ENCODE peak calls at places on chromosomes 6 and 20, in five cellular contexts. G is breast epithelium, I is AG04450, C is fibroblast of mammary gland, Z is mesothelial cell of epicardium. T is an unnamed sample.

GRCh38 chr6:20096506-20096905 is 115.8 kb downstream of the MBOAT1 start:
- DNase-seq in Z (no peak), I (no peak), C (no peak), G (no peak), T (no peak)

GRCh38 chr20:32325706-32326506 is 32.2 kb upstream of the ASXL1 start:
- DNase-seq in G (no peak), C (peak), I (no peak), Z (no peak), T (no peak)

GRCh38 chr20:13898012-13898612 is 92.3 kb downstream of the SEL1L2 start:
- DNase-seq in I (no peak), C (peak), Z (no peak), G (no peak), T (no peak)

GRCh38 chr6:82396964-82397761 is 33.5 kb downstream of the TPBG start:
- DNase-seq in C (peak), I (peak), G (no peak), Z (no peak), T (no peak)

GRCh38 chr6:31366693-31367470 is 9.9 kb upstream of the HLA-B start:
- DNase-seq in Z (peak), G (peak), I (peak), C (peak), T (peak)

GRCh38 chr20:53621482-53622246 is 28.0 kb upstream of the ZNF217 start:
- DNase-seq in Z (peak), G (peak), C (peak), I (no peak), T (no peak)

GRCh38 chr20:55095745-55096450 is 620.5 kb downstream of the DOK5 start:
- DNase-seq in G (no peak), I (no peak), C (no peak), Z (no peak), T (no peak)

GRCh38 chr6:74277749-74278148 is 581.7 kb downstream of the CD109 start:
- DNase-seq in I (no peak), C (no peak), Z (peak), G (peak), T (no peak)

GRCh38 chr6:28105286-28105685 is 19.1 kb upstream of the ZSCAN16 start:
- DNase-seq in Z (no peak), G (no peak), C (peak), I (no peak), T (no peak)

GRCh38 chr20:44810391-44811149 is at the start of gene RIMS4:
- DNase-seq in I (no peak), C (no peak), Z (peak), G (no peak), T (peak)

GRCh38 chr6:10463491-10464481 is 48.9 kb upstream of the TFAP2A start:
- DNase-seq in I (no peak), Z (no peak), G (no peak), C (no peak), T (no peak)

GRCh38 chr6:156963712-156964700 is 186.8 kb downstream of the ARID1B start:
- DNase-seq in C (peak), I (no peak), G (no peak), Z (no peak), T (no peak)

GRCh38 chr6:149212892-149213786 is 104.4 kb upstream of the TAB2 start:
- DNase-seq in Z (no peak), G (no peak), I (no peak), C (no peak), T (no peak)

GRCh38 chr20:49877254-49877990 is 37.9 kb downstream of the SPATA2 start:
- DNase-seq in Z (no peak), I (no peak), G (no peak), C (no peak), T (no peak)

GRCh38 chr6:55569638-55570037 is 9.4 kb downstream of the HMGCLL1 start:
- DNase-seq in C (no peak), G (no peak), I (no peak), Z (no peak), T (no peak)

GRCh38 chr6:112877134-112878100 is 530.3 kb downstream of the RFPL4B start:
- DNase-seq in Z (no peak), C (peak), G (no peak), I (peak), T (no peak)

GRCh38 chr6:159858259-159858658 is 32.5 kb upstream of the MAS1 start:
- DNase-seq in Z (no peak), I (no peak), C (no peak), G (no peak), T (no peak)

GRCh38 chr20:4153251-4153650 is 137.9 kb upstream of the RNF24 start:
- DNase-seq in Z (no peak), G (no peak), C (no peak), I (no peak), T (no peak)

GRCh38 chr20:8225658-8226057 is 93.6 kb downstream of the PLCB1 start:
- DNase-seq in G (no peak), I (no peak), Z (no peak), C (no peak), T (no peak)

GRCh38 chr20:42366626-42367025 is 748.4 kb upstream of the CHD6 start:
- DNase-seq in Z (no peak), I (no peak), C (no peak), G (no peak), T (no peak)

GRCh38 chr6:119978274-119978889 is 628.8 kb upstream of the MAN1A1 start:
- DNase-seq in C (peak), Z (no peak), I (no peak), G (no peak), T (no peak)

GRCh38 chr6:34201455-34202098 is 35.1 kb upstream of the HMGA1 start:
- DNase-seq in I (no peak), Z (no peak), C (peak), G (no peak), T (no peak)

GRCh38 chr6:31729515-31729978 is 448 bp upstream of the DDAH2 start:
- DNase-seq in Z (peak), I (peak), C (peak), G (peak), T (peak)

GRCh38 chr6:52560462-52560861 is 16.4 kb downstream of the TRAM2 start:
- DNase-seq in I (no peak), C (peak), G (no peak), Z (no peak), T (no peak)

GRCh38 chr20:44537993-44538392 is 16.1 kb upstream of the SERINC3 start:
- DNase-seq in Z (no peak), C (no peak), I (no peak), G (no peak), T (no peak)

GRCh38 chr6:53358440-53359087 is 9.8 kb upstream of the ELOVL5 start:
- DNase-seq in G (no peak), I (no peak), Z (no peak), C (no peak), T (no peak)

GRCh38 chr6:85920782-85921181 is 278.1 kb upstream of the SYNCRIP start:
- DNase-seq in G (peak), Z (no peak), I (no peak), C (no peak), T (no peak)

GRCh38 chr6:28005975-28006374 is 48.9 kb downstream of the OR2B6 start:
- DNase-seq in I (no peak), C (no peak), Z (no peak), G (no peak), T (no peak)

GRCh38 chr20:687468-688203 is 12.0 kb upstream of the SCRT2 start:
- DNase-seq in G (no peak), Z (no peak), C (no peak), I (no peak), T (no peak)

GRCh38 chr6:27836080-27836782 is 76.0 kb downstream of the OR2B2 start:
- DNase-seq in G (no peak), C (no peak), Z (no peak), I (no peak), T (no peak)

GRCh38 chr6:91539451-91539850 is 952.6 kb upstream of the MAP3K7 start:
- DNase-seq in G (no peak), C (no peak), I (no peak), Z (no peak), T (no peak)

GRCh38 chr6:845581-845980 is 152.6 kb upstream of the EXOC2 start:
- DNase-seq in C (no peak), Z (no peak), I (no peak), G (no peak), T (no peak)

GRCh38 chr6:137095651-137096238 is 51.0 kb upstream of the IL20RA start:
- DNase-seq in C (no peak), I (no peak), G (no peak), Z (no peak), T (no peak)

GRCh38 chr6:21201181-21201580 is 392.4 kb upstream of the SOX4 start:
- DNase-seq in Z (no peak), I (no peak), G (no peak), C (no peak), T (no peak)

GRCh38 chr20:62822788-62823651 is 6.2 kb downstream of the COL9A3 start:
- DNase-seq in I (no peak), C (peak), Z (no peak), G (no peak), T (peak)
- TF ChIP-seq CTCF in I (peak), C (peak), Z (no peak), G (no peak), T (peak)

GRCh38 chr6:158223926-158224325 is 55.8 kb downstream of the GTF2H5 start:
- DNase-seq in G (no peak), C (no peak), I (no peak), Z (no peak), T (no peak)

GRCh38 chr6:158230967-158231550 is 62.9 kb downstream of the GTF2H5 start:
- DNase-seq in Z (no peak), G (no peak), I (no peak), C (no peak), T (no peak)

GRCh38 chr6:158229823-158230222 is 61.7 kb downstream of the GTF2H5 start:
- DNase-seq in I (no peak), G (no peak), C (no peak), Z (no peak), T (no peak)

GRCh38 chr6:158225767-158226166 is 57.6 kb downstream of the GTF2H5 start:
- DNase-seq in G (no peak), I (no peak), Z (no peak), C (no peak), T (no peak)

DNA sequence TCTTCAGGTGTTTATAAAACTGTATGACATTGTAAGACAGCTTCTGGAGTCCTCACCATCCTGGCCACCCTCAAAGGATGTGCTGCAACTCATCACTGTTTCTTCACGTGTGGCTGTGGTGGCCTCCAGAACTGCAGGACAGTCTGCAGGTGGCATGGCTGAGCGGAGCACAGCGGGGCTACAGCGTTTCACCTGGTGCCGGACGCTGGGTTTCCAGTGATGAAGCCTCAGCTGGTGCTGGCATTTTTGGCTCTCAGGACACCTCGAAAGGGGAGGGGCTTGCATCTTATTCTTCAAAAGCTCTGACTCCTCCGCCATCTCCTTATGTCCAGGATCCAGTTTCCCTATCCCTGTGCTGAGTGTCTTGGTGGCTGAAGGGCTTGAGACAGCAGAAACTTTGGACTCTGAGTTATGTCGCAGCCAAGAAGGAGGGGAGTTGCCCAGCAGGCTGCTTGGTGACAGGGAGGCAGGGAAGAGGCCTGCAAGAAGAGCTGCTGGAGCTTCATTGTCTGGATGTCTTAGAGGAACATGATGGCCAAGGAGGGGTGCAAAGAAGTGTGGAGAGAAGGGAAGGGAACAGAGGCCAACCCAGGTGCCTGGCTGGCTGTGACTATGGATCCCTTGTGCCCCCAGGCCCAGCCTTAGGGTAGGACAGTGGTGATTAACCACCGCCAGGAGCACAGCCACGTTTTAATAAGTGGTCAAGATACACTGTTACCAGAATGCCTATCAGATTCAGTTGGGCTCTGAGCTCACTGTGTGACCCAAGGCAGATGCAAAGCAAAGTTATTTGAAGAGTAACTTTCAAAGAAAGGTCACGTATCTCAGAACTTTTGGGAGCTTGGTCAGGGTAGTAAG is 58.7 kb downstream of the GTF2H5 start:
- DNase-seq in I (no peak), C (no peak), Z (no peak), G (no peak), T (no peak)
- TF ChIP-seq CTCF in I (no peak), C (no peak), Z (no peak), G (no peak), T (no peak)

DNA sequence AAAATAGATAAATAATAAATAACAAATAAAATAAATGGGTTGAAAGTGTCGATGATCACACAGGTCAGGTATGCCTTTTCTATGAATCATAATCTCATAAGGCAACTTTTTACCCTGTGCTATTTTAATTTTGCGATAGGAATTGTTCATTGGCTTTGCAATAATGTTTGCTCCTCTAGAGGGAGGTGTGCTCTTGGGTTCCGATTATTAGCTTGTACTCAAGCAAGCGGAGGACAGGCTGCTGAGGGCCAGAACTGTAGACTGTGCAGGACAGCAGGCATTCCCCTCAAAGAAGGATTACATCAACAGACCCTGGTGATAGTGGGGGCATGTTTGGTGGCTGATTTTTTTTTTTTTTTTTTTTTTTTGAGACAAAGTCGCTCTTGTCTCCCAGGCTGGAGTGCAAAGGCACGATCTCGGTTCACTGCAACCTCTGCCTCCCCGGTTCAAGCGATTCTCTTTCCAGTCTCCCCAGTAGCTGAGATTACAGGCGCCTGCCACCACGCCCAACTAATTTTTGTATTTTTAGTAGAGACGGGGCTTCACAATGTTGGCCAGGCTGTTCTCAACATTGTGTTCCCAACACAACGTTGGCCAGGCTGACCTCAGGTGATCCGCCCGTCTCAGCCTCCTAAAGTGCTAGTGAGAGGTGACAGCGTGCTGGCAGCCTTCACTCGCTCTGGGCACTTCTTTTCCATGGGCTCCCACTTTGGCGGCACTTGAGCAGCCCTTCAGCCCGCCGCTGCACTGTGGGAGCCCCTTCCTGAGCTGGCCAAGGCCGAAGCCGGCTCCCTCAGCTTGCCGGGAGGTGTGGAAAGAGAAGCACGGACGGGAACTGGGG is 35.6 kb downstream of the RIOK1 start:
- DNase-seq in I (no peak), C (peak), Z (no peak), G (peak), T (no peak)
- TF ChIP-seq CTCF in I (peak), C (peak), Z (peak), G (peak), T (peak)

DNA sequence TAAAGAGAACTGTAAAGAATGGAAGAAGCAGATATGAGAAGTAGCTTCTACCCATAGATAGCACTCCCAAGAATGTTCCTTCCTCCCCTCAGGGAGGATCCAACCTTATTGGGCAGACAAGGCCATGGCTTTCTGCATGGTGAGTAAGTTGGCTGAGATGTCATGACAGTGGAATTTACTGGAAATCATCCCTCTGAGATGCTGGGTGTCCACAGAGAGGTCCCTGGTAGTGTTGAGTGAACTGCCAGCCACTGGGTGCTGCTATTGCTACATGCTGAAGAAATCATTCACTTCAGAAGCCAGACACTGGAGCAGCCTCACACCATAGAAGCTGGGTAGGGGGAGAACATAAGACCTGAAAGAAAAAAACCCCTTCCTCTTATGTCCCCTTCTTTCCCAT is 46.4 kb upstream of the FERMT1 start:
- DNase-seq in G (no peak), I (no peak), Z (no peak), C (peak), T (no peak)
- TF ChIP-seq CTCF in G (no peak), I (no peak), Z (no peak), C (no peak), T (no peak)

DNA sequence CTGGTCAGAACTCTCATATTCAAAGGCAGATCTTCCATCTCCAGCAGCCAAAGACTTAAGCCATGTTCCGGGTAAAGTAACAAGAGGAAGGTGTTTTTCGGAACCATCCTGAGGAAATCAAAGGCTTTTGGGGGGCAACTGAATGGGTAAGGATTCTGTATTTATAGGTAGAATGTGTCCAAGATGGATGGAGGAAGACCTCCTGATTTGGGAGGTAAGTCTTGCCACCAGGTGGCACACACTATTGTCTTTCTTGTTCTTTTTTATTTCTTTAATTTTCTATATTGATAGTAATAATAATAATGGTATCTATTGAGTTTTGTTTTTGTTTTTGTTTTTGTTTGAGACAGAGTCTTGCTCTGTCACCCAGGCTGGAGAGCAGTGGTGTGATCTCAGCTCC is 53.0 kb upstream of the UBR2 start:
- DNase-seq in G (no peak), I (no peak), C (no peak), Z (no peak), T (no peak)
- TF ChIP-seq CTCF in G (no peak), I (no peak), C (no peak), Z (no peak), T (no peak)

DNA sequence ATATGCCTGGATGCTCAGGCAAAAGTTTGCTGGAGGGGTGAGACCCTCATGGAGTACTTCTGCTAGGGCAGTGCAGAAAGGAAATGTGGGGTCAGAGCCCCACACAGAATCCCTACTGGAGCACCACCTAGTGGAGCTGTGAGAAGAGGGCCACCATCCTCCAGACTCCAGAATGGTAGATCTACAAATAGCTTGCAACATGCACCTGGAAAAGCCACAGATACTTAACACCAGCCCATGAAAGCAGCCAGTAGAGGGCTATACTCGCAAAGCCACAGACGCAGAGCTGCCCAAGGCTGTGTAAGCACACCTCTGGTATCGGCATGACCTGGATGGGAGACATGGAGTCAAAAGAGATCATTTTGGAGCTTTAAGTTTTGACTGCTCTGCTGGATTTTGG is 60.7 kb upstream of the GJE1 start:
- DNase-seq in Z (no peak), I (no peak), C (no peak), G (no peak), T (no peak)
- TF ChIP-seq CTCF in Z (no peak), I (peak), C (peak), G (no peak), T (no peak)

GRCh38 chr6:43469947-43470346 is 7.4 kb upstream of the TJAP1 start:
- DNase-seq in C (no peak), I (no peak), Z (no peak), G (no peak), T (no peak)

GRCh38 chr6:43475506-43475905 is 1.9 kb upstream of the TJAP1 start:
- DNase-seq in I (no peak), G (no peak), C (no peak), Z (no peak), T (no peak)

GRCh38 chr6:43471399-43471798 is 6.0 kb upstream of the TJAP1 start:
- DNase-seq in I (no peak), C (no peak), G (no peak), Z (no peak), T (no peak)

GRCh38 chr6:43468748-43469681 is 8.4 kb upstream of the TJAP1 start:
- DNase-seq in G (no peak), Z (no peak), I (no peak), C (no peak), T (no peak)

GRCh38 chr6:43472515-43472914 is 4.9 kb upstream of the TJAP1 start:
- DNase-seq in Z (no peak), G (no peak), I (no peak), C (no peak), T (no peak)
- TF ChIP-seq CTCF in Z (no peak), G (no peak), I (no peak), C (no peak), T (no peak)

GRCh38 chr6:143536866-143537691 is 25.6 kb upstream of the FUCA2 start:
- DNase-seq in I (no peak), C (peak), Z (peak), G (no peak), T (no peak)
- TF ChIP-seq CTCF in I (peak), C (peak), Z (no peak), G (no peak), T (no peak)